ENCODE peak calls at places on chromosome 1, in five cellular contexts. Z is Karpas-422, R is left ventricle myocardium inferior, M is iPS-NIHi11, O is left kidney. J is an unnamed sample.

GRCh38 chr1:234989019-234989418 is 139.6 kb downstream of the TOMM20 start:
- DNase-seq in Z (no peak), R (no peak), O (no peak), M (no peak), J (no peak)

GRCh38 chr1:67679691-67680090 is 5.3 kb upstream of the GADD45A start:
- DNase-seq in O (no peak), Z (no peak), R (no peak), M (no peak), J (no peak)

GRCh38 chr1:199551967-199552565 is 475.4 kb upstream of the NR5A2 start:
- DNase-seq in M (peak), O (peak), R (no peak), Z (peak), J (no peak)

GRCh38 chr1:14165289-14165867 is 433.1 kb upstream of the KAZN start:
- DNase-seq in R (no peak), M (no peak), Z (peak), O (no peak), J (no peak)

GRCh38 chr1:225712391-225712790 is 59.5 kb upstream of the ENAH start:
- DNase-seq in O (no peak), R (no peak), M (no peak), Z (peak), J (no peak)

GRCh38 chr1:21307210-21307609 is 16.9 kb upstream of the ECE1 start:
- DNase-seq in R (no peak), O (no peak), M (no peak), Z (no peak), J (peak)

GRCh38 chr1:31811605-31812004 is 4.2 kb downstream of the SPOCD1 start:
- DNase-seq in Z (no peak), R (no peak), M (peak), O (peak), J (no peak)

GRCh38 chr1:1179339-1179982 is 5.8 kb downstream of the TTLL10 start:
- DNase-seq in Z (no peak), M (peak), O (peak), R (peak), J (peak)

GRCh38 chr1:89347296-89347695 is 16.6 kb upstream of the GBP6 start:
- DNase-seq in R (no peak), M (no peak), O (no peak), Z (no peak), J (no peak)